ENCODE peak calls at places on chromosomes 16 and 17, in ten cellular contexts. One of them, this sample, is unnamed.

GRCh38 chr16:77408607-77409006 is 26.2 kb downstream of the ADAMTS18 start:
- DNase-seq in lung: no peak
- DNase-seq in fibroblast of mammary gland: no peak
- DNase-seq in body of pancreas: no peak
- DNase-seq in AG10803: no peak
- DNase-seq in MM.1S: peak; percentile 47
- DNase-seq in endothelial cell: no peak
- DNase-seq in fibroblast of lung: no peak
- DNase-seq in GM20000: no peak
- DNase-seq in CD4-positive, alpha-beta T cell: no peak
- DNase-seq in this sample: no peak

GRCh38 chr17:79944821-79945391 is 90.8 kb downstream of the TBC1D16 start:
- DNase-seq in lung: no peak
- DNase-seq in fibroblast of mammary gland: no peak
- DNase-seq in body of pancreas: no peak
- DNase-seq in AG10803: no peak
- DNase-seq in MM.1S: no peak
- DNase-seq in endothelial cell: no peak
- DNase-seq in fibroblast of lung: no peak
- DNase-seq in GM20000: no peak
- DNase-seq in CD4-positive, alpha-beta T cell: no peak
- DNase-seq in this sample: no peak

GRCh38 chr16:70432800-70433455 is 6.0 kb downstream of the ST3GAL2 start:
- DNase-seq in lung: no peak
- DNase-seq in fibroblast of mammary gland: no peak
- DNase-seq in body of pancreas: peak; percentile 22
- DNase-seq in AG10803: no peak
- DNase-seq in MM.1S: no peak
- DNase-seq in endothelial cell: no peak
- DNase-seq in fibroblast of lung: peak; percentile 25
- DNase-seq in GM20000: no peak
- DNase-seq in CD4-positive, alpha-beta T cell: no peak
- DNase-seq in this sample: no peak

GRCh38 chr17:81043725-81044427 is 8.9 kb downstream of the BAIAP2 start:
- DNase-seq in lung: peak; percentile 81
- DNase-seq in fibroblast of mammary gland: no peak
- DNase-seq in body of pancreas: peak; percentile 48
- DNase-seq in AG10803: peak; percentile 23
- DNase-seq in MM.1S: no peak
- DNase-seq in endothelial cell: no peak
- DNase-seq in fibroblast of lung: peak; percentile 89
- DNase-seq in GM20000: no peak
- DNase-seq in CD4-positive, alpha-beta T cell: no peak
- DNase-seq in this sample: peak; percentile 59

GRCh38 chr17:48351916-48352332 is 78.1 kb downstream of the SKAP1 start:
- DNase-seq in lung: no peak
- DNase-seq in fibroblast of mammary gland: peak; percentile 66
- DNase-seq in body of pancreas: no peak
- DNase-seq in AG10803: peak; percentile 59
- DNase-seq in MM.1S: peak; percentile 47
- DNase-seq in endothelial cell: no peak
- DNase-seq in fibroblast of lung: peak; percentile 43
- DNase-seq in GM20000: peak; percentile 13
- DNase-seq in CD4-positive, alpha-beta T cell: no peak
- DNase-seq in this sample: peak; percentile 52

GRCh38 chr17:227581-228222 is 46.3 kb upstream of the DOC2B start:
- DNase-seq in lung: no peak
- DNase-seq in fibroblast of mammary gland: no peak
- DNase-seq in body of pancreas: no peak
- DNase-seq in AG10803: no peak
- DNase-seq in MM.1S: no peak
- DNase-seq in endothelial cell: no peak
- DNase-seq in fibroblast of lung: no peak
- DNase-seq in GM20000: no peak
- DNase-seq in CD4-positive, alpha-beta T cell: no peak
- DNase-seq in this sample: no peak

GRCh38 chr17:83067071-83067717 is 12.2 kb upstream of the METRNL start:
- DNase-seq in lung: no peak
- DNase-seq in fibroblast of mammary gland: no peak
- DNase-seq in body of pancreas: no peak
- DNase-seq in AG10803: no peak
- DNase-seq in MM.1S: no peak
- DNase-seq in endothelial cell: no peak
- DNase-seq in fibroblast of lung: no peak
- DNase-seq in GM20000: no peak
- DNase-seq in CD4-positive, alpha-beta T cell: no peak
- DNase-seq in this sample: no peak

GRCh38 chr17:74822329-74823175 is 37.1 kb downstream of the GRIN2C start:
- DNase-seq in lung: no peak
- DNase-seq in fibroblast of mammary gland: no peak
- DNase-seq in body of pancreas: no peak
- DNase-seq in AG10803: no peak
- DNase-seq in MM.1S: no peak
- DNase-seq in endothelial cell: no peak
- DNase-seq in fibroblast of lung: no peak
- DNase-seq in GM20000: no peak
- DNase-seq in CD4-positive, alpha-beta T cell: no peak
- DNase-seq in this sample: no peak

GRCh38 chr16:66156538-66156937 is 210.0 kb upstream of the CDH5 start:
- DNase-seq in lung: no peak
- DNase-seq in fibroblast of mammary gland: no peak
- DNase-seq in body of pancreas: no peak
- DNase-seq in AG10803: no peak
- DNase-seq in MM.1S: no peak
- DNase-seq in endothelial cell: no peak
- DNase-seq in fibroblast of lung: no peak
- DNase-seq in GM20000: no peak
- DNase-seq in CD4-positive, alpha-beta T cell: no peak
- DNase-seq in this sample: no peak

GRCh38 chr16:66155933-66156332 is 210.6 kb upstream of the CDH5 start:
- DNase-seq in lung: no peak
- DNase-seq in fibroblast of mammary gland: no peak
- DNase-seq in body of pancreas: no peak
- DNase-seq in AG10803: no peak
- DNase-seq in MM.1S: no peak
- DNase-seq in endothelial cell: no peak
- DNase-seq in fibroblast of lung: no peak
- DNase-seq in GM20000: no peak
- DNase-seq in CD4-positive, alpha-beta T cell: no peak
- DNase-seq in this sample: no peak

GRCh38 chr16:66164581-66164980 is 201.9 kb upstream of the CDH5 start:
- DNase-seq in lung: no peak
- DNase-seq in fibroblast of mammary gland: no peak
- DNase-seq in body of pancreas: no peak
- DNase-seq in AG10803: no peak
- DNase-seq in MM.1S: no peak
- DNase-seq in endothelial cell: no peak
- DNase-seq in fibroblast of lung: no peak
- DNase-seq in GM20000: no peak
- DNase-seq in CD4-positive, alpha-beta T cell: no peak
- DNase-seq in this sample: no peak

GRCh38 chr16:66161942-66162341 is 204.5 kb upstream of the CDH5 start:
- DNase-seq in lung: no peak
- DNase-seq in fibroblast of mammary gland: no peak
- DNase-seq in body of pancreas: no peak
- DNase-seq in AG10803: no peak
- DNase-seq in MM.1S: no peak
- DNase-seq in endothelial cell: no peak
- DNase-seq in fibroblast of lung: no peak
- DNase-seq in GM20000: no peak
- DNase-seq in CD4-positive, alpha-beta T cell: no peak
- DNase-seq in this sample: no peak

DNA sequence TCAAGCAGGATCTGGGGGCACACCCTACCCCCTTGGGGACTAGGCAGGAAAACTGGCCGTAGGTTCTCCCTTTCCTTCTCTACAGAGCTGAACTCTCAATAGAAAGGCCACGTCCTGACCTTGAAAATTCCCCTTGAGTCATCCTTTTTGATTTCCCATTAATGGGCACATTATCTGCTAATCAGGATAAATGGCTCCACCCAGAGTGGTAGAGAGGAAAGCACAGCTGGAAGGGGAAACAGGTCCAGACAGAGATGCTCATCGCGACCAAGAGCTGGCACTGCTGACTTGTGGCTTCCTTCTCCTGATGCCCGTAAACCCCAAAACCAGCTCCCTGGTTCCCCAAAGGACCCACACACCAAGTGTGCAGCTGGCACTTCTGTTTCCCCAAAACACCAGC is 206.5 kb upstream of the CDH5 start:
- DNase-seq in lung: no peak
- DNase-seq in fibroblast of mammary gland: peak; percentile 48
- DNase-seq in body of pancreas: no peak
- DNase-seq in AG10803: peak; percentile 21
- DNase-seq in MM.1S: no peak
- DNase-seq in endothelial cell: no peak
- DNase-seq in fibroblast of lung: peak; percentile 28
- DNase-seq in GM20000: no peak
- DNase-seq in CD4-positive, alpha-beta T cell: no peak
- DNase-seq in this sample: no peak
- TF ChIP-seq CTCF in lung: no peak
- TF ChIP-seq CTCF in fibroblast of mammary gland: peak; percentile 34
- TF ChIP-seq CTCF in body of pancreas: no peak
- TF ChIP-seq CTCF in AG10803: peak; percentile 37
- TF ChIP-seq CTCF in MM.1S: no peak
- TF ChIP-seq CTCF in endothelial cell: no peak
- TF ChIP-seq CTCF in fibroblast of lung: peak; percentile 30
- TF ChIP-seq CTCF in GM20000: no peak
- TF ChIP-seq CTCF in CD4-positive, alpha-beta T cell: no peak
- TF ChIP-seq CTCF in this sample: no peak

DNA sequence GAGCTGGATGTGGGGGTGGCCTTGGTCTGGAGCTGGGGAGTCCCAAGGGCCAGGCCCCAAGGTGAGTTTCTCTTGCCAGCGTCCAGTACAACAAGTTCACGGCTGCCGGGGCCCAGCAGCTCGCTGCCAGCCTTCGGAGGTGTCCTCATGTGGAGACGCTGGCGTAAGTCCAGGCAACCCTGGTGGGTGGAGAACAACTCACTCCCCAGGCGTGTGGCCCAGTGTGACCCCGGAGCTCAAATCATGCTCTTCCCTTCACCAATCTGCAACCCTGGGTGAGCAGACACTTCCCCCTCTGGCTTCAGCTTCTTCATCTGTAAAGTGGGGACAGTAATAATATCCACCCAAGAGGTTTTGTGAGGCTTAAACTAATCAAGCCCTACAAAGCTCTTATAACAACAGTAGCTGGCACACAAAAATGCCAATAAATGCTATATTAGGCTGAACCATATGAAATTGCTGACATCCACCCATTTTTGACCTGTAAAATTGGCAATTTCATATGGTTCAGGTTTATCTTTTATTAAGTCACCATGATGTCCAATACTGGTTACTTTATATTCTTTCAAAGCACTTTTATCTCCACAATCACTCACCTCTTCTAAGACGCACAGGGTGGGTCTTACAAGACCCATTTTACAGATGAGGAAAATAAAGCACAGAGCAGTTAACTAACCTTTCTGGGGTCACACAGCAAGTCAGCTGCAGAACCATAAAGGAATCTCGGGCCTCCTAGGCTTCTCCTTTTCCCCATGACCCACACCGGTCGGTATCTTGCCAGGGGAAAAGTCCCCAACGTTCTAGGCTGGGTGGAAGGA is 19.7 kb downstream of the DEXI start:
- DNase-seq in lung: peak; percentile 60
- DNase-seq in fibroblast of mammary gland: peak; percentile 77
- DNase-seq in body of pancreas: no peak
- DNase-seq in AG10803: peak; percentile 64
- DNase-seq in MM.1S: no peak
- DNase-seq in endothelial cell: no peak
- DNase-seq in fibroblast of lung: peak; percentile 57
- DNase-seq in GM20000: no peak
- DNase-seq in CD4-positive, alpha-beta T cell: no peak
- DNase-seq in this sample: no peak
- TF ChIP-seq CTCF in lung: no peak
- TF ChIP-seq CTCF in fibroblast of mammary gland: no peak
- TF ChIP-seq CTCF in body of pancreas: no peak
- TF ChIP-seq CTCF in AG10803: no peak
- TF ChIP-seq CTCF in MM.1S: no peak
- TF ChIP-seq CTCF in endothelial cell: no peak
- TF ChIP-seq CTCF in fibroblast of lung: no peak
- TF ChIP-seq CTCF in GM20000: no peak
- TF ChIP-seq CTCF in CD4-positive, alpha-beta T cell: no peak
- TF ChIP-seq CTCF in this sample: no peak

GRCh38 chr16:76390476-76390875 is 113.3 kb downstream of the CNTNAP4 start:
- DNase-seq in lung: no peak
- DNase-seq in fibroblast of mammary gland: no peak
- DNase-seq in body of pancreas: no peak
- DNase-seq in AG10803: no peak
- DNase-seq in MM.1S: no peak
- DNase-seq in endothelial cell: no peak
- DNase-seq in fibroblast of lung: no peak
- DNase-seq in GM20000: no peak
- DNase-seq in CD4-positive, alpha-beta T cell: no peak
- DNase-seq in this sample: no peak

GRCh38 chr16:76389126-76389525 is 111.9 kb downstream of the CNTNAP4 start:
- DNase-seq in lung: no peak
- DNase-seq in fibroblast of mammary gland: peak; percentile 61
- DNase-seq in body of pancreas: no peak
- DNase-seq in AG10803: no peak
- DNase-seq in MM.1S: no peak
- DNase-seq in endothelial cell: no peak
- DNase-seq in fibroblast of lung: peak; percentile 4
- DNase-seq in GM20000: no peak
- DNase-seq in CD4-positive, alpha-beta T cell: no peak
- DNase-seq in this sample: no peak

GRCh38 chr16:76385831-76386230 is 108.6 kb downstream of the CNTNAP4 start:
- DNase-seq in lung: no peak
- DNase-seq in fibroblast of mammary gland: no peak
- DNase-seq in body of pancreas: no peak
- DNase-seq in AG10803: no peak
- DNase-seq in MM.1S: no peak
- DNase-seq in endothelial cell: no peak
- DNase-seq in fibroblast of lung: no peak
- DNase-seq in GM20000: no peak
- DNase-seq in CD4-positive, alpha-beta T cell: no peak
- DNase-seq in this sample: no peak

GRCh38 chr16:76387994-76388393 is 110.8 kb downstream of the CNTNAP4 start:
- DNase-seq in lung: no peak
- DNase-seq in fibroblast of mammary gland: no peak
- DNase-seq in body of pancreas: no peak
- DNase-seq in AG10803: no peak
- DNase-seq in MM.1S: no peak
- DNase-seq in endothelial cell: no peak
- DNase-seq in fibroblast of lung: no peak
- DNase-seq in GM20000: no peak
- DNase-seq in CD4-positive, alpha-beta T cell: no peak
- DNase-seq in this sample: no peak

DNA sequence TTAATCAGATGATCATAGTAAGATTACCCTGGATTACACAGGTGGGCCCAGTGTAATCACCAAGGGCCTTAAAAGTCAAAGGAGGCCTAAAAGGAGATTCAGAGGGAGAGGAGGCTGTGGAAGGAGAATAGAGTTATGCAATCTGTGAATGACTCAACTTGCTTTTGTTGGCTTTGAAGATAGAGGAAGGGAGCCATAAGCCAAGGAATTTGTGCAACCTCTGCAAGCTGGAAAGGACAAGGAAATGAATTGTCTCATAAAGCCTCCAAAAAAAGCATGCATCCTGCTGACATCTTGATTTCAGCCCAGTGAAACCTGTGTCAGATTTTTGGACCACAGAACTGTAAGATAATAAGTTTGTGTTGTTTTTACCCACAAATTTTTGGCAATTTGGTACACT is 109.6 kb downstream of the CNTNAP4 start:
- DNase-seq in lung: no peak
- DNase-seq in fibroblast of mammary gland: peak; percentile 86
- DNase-seq in body of pancreas: peak; percentile 2
- DNase-seq in AG10803: no peak
- DNase-seq in MM.1S: no peak
- DNase-seq in endothelial cell: no peak
- DNase-seq in fibroblast of lung: no peak
- DNase-seq in GM20000: no peak
- DNase-seq in CD4-positive, alpha-beta T cell: no peak
- DNase-seq in this sample: peak; percentile 72
- TF ChIP-seq CTCF in lung: no peak
- TF ChIP-seq CTCF in fibroblast of mammary gland: no peak
- TF ChIP-seq CTCF in body of pancreas: no peak
- TF ChIP-seq CTCF in AG10803: no peak
- TF ChIP-seq CTCF in MM.1S: no peak
- TF ChIP-seq CTCF in endothelial cell: no peak
- TF ChIP-seq CTCF in fibroblast of lung: no peak
- TF ChIP-seq CTCF in GM20000: no peak
- TF ChIP-seq CTCF in CD4-positive, alpha-beta T cell: no peak
- TF ChIP-seq CTCF in this sample: no peak

GRCh38 chr16:57167951-57168350 is 17.9 kb downstream of the PSME3IP1 start:
- DNase-seq in lung: no peak
- DNase-seq in fibroblast of mammary gland: peak; percentile 79
- DNase-seq in body of pancreas: no peak
- DNase-seq in AG10803: peak; percentile 79
- DNase-seq in MM.1S: peak; percentile 69
- DNase-seq in endothelial cell: no peak
- DNase-seq in fibroblast of lung: peak; percentile 77
- DNase-seq in GM20000: peak; percentile 59
- DNase-seq in CD4-positive, alpha-beta T cell: no peak
- DNase-seq in this sample: peak; percentile 70

GRCh38 chr16:57165923-57166322 is 19.9 kb downstream of the PSME3IP1 start:
- DNase-seq in lung: no peak
- DNase-seq in fibroblast of mammary gland: peak; percentile 87
- DNase-seq in body of pancreas: peak; percentile 32
- DNase-seq in AG10803: peak; percentile 54
- DNase-seq in MM.1S: no peak
- DNase-seq in endothelial cell: no peak
- DNase-seq in fibroblast of lung: peak; percentile 44
- DNase-seq in GM20000: no peak
- DNase-seq in CD4-positive, alpha-beta T cell: no peak
- DNase-seq in this sample: peak; percentile 43

GRCh38 chr16:57166951-57167350 is 18.9 kb downstream of the PSME3IP1 start:
- DNase-seq in lung: peak; percentile 70
- DNase-seq in fibroblast of mammary gland: peak; percentile 87
- DNase-seq in body of pancreas: peak; percentile 22
- DNase-seq in AG10803: no peak
- DNase-seq in MM.1S: no peak
- DNase-seq in endothelial cell: no peak
- DNase-seq in fibroblast of lung: peak; percentile 83
- DNase-seq in GM20000: no peak
- DNase-seq in CD4-positive, alpha-beta T cell: no peak
- DNase-seq in this sample: peak; percentile 33

GRCh38 chr16:57169327-57169726 is 16.5 kb downstream of the PSME3IP1 start:
- DNase-seq in lung: no peak
- DNase-seq in fibroblast of mammary gland: no peak
- DNase-seq in body of pancreas: no peak
- DNase-seq in AG10803: no peak
- DNase-seq in MM.1S: no peak
- DNase-seq in endothelial cell: no peak
- DNase-seq in fibroblast of lung: no peak
- DNase-seq in GM20000: no peak
- DNase-seq in CD4-positive, alpha-beta T cell: no peak
- DNase-seq in this sample: no peak

DNA sequence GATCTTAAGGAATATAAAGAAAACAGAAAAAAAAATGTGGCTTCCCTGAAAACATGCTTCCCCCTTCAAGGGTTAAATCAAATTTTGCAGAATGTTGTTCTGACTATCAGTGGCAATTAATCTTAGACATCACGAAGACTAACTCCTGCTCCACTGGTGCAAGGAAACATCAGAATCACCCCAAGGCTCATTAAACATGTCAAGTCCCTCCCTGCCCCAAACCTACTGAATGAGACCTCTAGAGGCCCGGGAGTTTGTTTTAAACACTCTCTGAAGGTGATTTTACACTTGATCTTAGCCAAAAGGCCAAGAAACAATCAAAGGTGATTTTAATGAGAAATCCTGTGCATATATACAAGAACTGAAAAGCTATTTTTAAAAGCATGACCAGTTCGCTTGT is 18.3 kb downstream of the PSME3IP1 start:
- DNase-seq in lung: no peak
- DNase-seq in fibroblast of mammary gland: no peak
- DNase-seq in body of pancreas: no peak
- DNase-seq in AG10803: no peak
- DNase-seq in MM.1S: no peak
- DNase-seq in endothelial cell: no peak
- DNase-seq in fibroblast of lung: no peak
- DNase-seq in GM20000: no peak
- DNase-seq in CD4-positive, alpha-beta T cell: no peak
- DNase-seq in this sample: no peak
- TF ChIP-seq CTCF in lung: no peak
- TF ChIP-seq CTCF in fibroblast of mammary gland: no peak
- TF ChIP-seq CTCF in body of pancreas: no peak
- TF ChIP-seq CTCF in AG10803: no peak
- TF ChIP-seq CTCF in MM.1S: no peak
- TF ChIP-seq CTCF in endothelial cell: no peak
- TF ChIP-seq CTCF in fibroblast of lung: no peak
- TF ChIP-seq CTCF in GM20000: no peak
- TF ChIP-seq CTCF in CD4-positive, alpha-beta T cell: no peak
- TF ChIP-seq CTCF in this sample: no peak

This sample was measured in astrocyte of the cerebellum.